ENCODE peak calls at places on chromosomes 12 and 14, in seven cellular contexts. Q is fibroblast of gingiva; H is activated CD4-positive, alpha-beta T cell treated with anti-CD3 and anti-CD28 coated beads, Interleukin-2, amount 50 U/mL, for 1 hour; O is SHP77; T is cardiac fibroblast; F is OCI-LY7; Z is T-helper 9 cell. I is an unnamed sample.
A peak's percentile ranks its signal among the peaks of the same experiment; 100 is the strongest.

GRCh38 chr14:103198429-103199140 is 75.3 kb downstream of the TNFAIP2 start:
- DNase-seq in Q (peak; percentile 77), H (no peak), O (no peak), T (peak; percentile 76), F (no peak), Z (no peak), I (no peak)

GRCh38 chr12:95393191-95393790 is 80.7 kb upstream of the METAP2 start:
- DNase-seq in Q (no peak), H (no peak), O (no peak), T (no peak), F (peak; percentile 72), Z (no peak), I (no peak)

GRCh38 chr12:100539209-100539608 is 34.3 kb upstream of the GAS2L3 start:
- DNase-seq in Q (no peak), H (no peak), O (no peak), T (peak; percentile 43), F (peak; percentile 15), Z (no peak), I (peak; percentile 24)

GRCh38 chr12:113070117-113070906 is 13.8 kb downstream of the DTX1 start:
- DNase-seq in Q (no peak), H (no peak), O (no peak), T (no peak), F (peak; percentile 68), Z (no peak), I (no peak)

GRCh38 chr14:71620401-71620800 is 311.8 kb upstream of the RGS6 start:
- DNase-seq in Q (no peak), H (no peak), O (no peak), T (peak; percentile 72), F (no peak), Z (no peak), I (no peak)

GRCh38 chr14:75340921-75341320 is 62.3 kb downstream of the FOS start:
- DNase-seq in Q (peak; percentile 79), H (no peak), O (no peak), T (peak; percentile 92), F (peak; percentile 14), Z (no peak), I (no peak)

GRCh38 chr12:32252199-32253073 is 145.8 kb downstream of the BICD1 start:
- DNase-seq in Q (no peak), H (no peak), O (no peak), T (no peak), F (no peak), Z (no peak), I (no peak)

GRCh38 chr12:6460751-6461371 is 9.0 kb downstream of the TAPBPL start:
- DNase-seq in Q (no peak), H (no peak), O (no peak), T (no peak), F (peak; percentile 28), Z (no peak), I (no peak)

GRCh38 chr12:32988982-32989381 is 92.4 kb upstream of the PKP2 start:
- DNase-seq in Q (no peak), H (no peak), O (no peak), T (no peak), F (no peak), Z (no peak), I (no peak)

GRCh38 chr12:10132971-10133370 is 3.0 kb upstream of the CLEC7A start:
- DNase-seq in Q (no peak), H (no peak), O (no peak), T (no peak), F (no peak), Z (no peak), I (no peak)

GRCh38 chr12:79689477-79690155 is 1.1 kb downstream of the PAWR start:
- DNase-seq in Q (peak; percentile 43), H (no peak), O (peak; percentile 56), T (peak; percentile 70), F (peak; percentile 66), Z (no peak), I (peak; percentile 21)